ENCODE peak calls at places on chromosomes 13 and 19, in five cellular contexts. K is kidney epithelial cell, D is OCI-LY7, V is endothelial cell, Z is thoracic aorta. Y is an unnamed sample.

GRCh38 chr19:8332976-8333770 is 9.9 kb downstream of the KANK3 start:
- DNase-seq in K (no peak), D (no peak), V (no peak), Z (no peak), Y (no peak)

GRCh38 chr19:48714759-48715261 is 4.7 kb downstream of the MAMSTR start:
- DNase-seq in K (no peak), D (no peak), V (no peak), Z (no peak), Y (no peak)

GRCh38 chr13:23898101-23898500 is 799 bp upstream of the C1QTNF9B start:
- DNase-seq in K (no peak), D (no peak), V (no peak), Z (no peak), Y (no peak)

GRCh38 chr13:46207828-46208227 is 3.9 kb upstream of the LRRC63 start:
- DNase-seq in K (no peak), D (no peak), V (no peak), Z (no peak), Y (no peak)

GRCh38 chr19:46404039-46404883 is 9.1 kb downstream of the CCDC8 start:
- DNase-seq in K (no peak), D (peak), V (peak), Z (no peak), Y (no peak)

GRCh38 chr13:48497669-48498068 is 35.2 kb downstream of the RCBTB2 start:
- DNase-seq in K (no peak), D (no peak), V (no peak), Z (no peak), Y (no peak)

GRCh38 chr19:49767380-49767779 is 579 bp downstream of the AP2A1 start:
- DNase-seq in K (no peak), D (no peak), V (no peak), Z (no peak), Y (no peak)

GRCh38 chr19:46299004-46299509 is 2.2 kb downstream of the HIF3A start:
- DNase-seq in K (peak), D (no peak), V (no peak), Z (peak), Y (no peak)

GRCh38 chr19:1624458-1624857 is 19.2 kb upstream of the UQCR11 start:
- DNase-seq in K (no peak), D (peak), V (peak), Z (no peak), Y (peak)

GRCh38 chr13:32086791-32087441 is 55.3 kb downstream of the FRY start:
- DNase-seq in K (no peak), D (no peak), V (no peak), Z (no peak), Y (no peak)

GRCh38 chr13:105346141-105346766 is 1189.2 kb downstream of the EFNB2 start:
- DNase-seq in K (peak), D (no peak), V (no peak), Z (no peak), Y (no peak)

GRCh38 chr13:114141261-114141996 is 9.0 kb upstream of the RASA3 start:
- DNase-seq in K (no peak), D (no peak), V (no peak), Z (no peak), Y (no peak)

GRCh38 chr13:40798380-40798779 is 9.0 kb downstream of the SLC25A15 start:
- DNase-seq in K (no peak), D (no peak), V (no peak), Z (no peak), Y (no peak)

GRCh38 chr13:97855570-97855970 is 97.9 kb upstream of the IPO5 start:
- DNase-seq in K (peak), D (peak), V (peak), Z (no peak), Y (peak)

GRCh38 chr19:40619333-40620160 is 18.4 kb downstream of the LTBP4 start:
- DNase-seq in K (no peak), D (no peak), V (no peak), Z (no peak), Y (no peak)

GRCh38 chr13:111361873-111362648 is 41.6 kb downstream of the TEX29 start:
- DNase-seq in K (no peak), D (no peak), V (no peak), Z (no peak), Y (no peak)

GRCh38 chr19:3358919-3359849 is 7.2 kb upstream of the NFIC start:
- DNase-seq in K (no peak), D (peak), V (no peak), Z (no peak), Y (peak)

GRCh38 chr13:97259787-97260641 is 37.9 kb downstream of the MBNL2 start:
- DNase-seq in K (no peak), D (no peak), V (no peak), Z (no peak), Y (no peak)

GRCh38 chr13:24682353-24682752 is 2.1 kb downstream of the ATP12A start:
- DNase-seq in K (no peak), D (no peak), V (no peak), Z (no peak), Y (no peak)

GRCh38 chr13:114286808-114287207 is 5.4 kb downstream of the UPF3A start:
- DNase-seq in K (peak), D (no peak), V (no peak), Z (no peak), Y (no peak)

GRCh38 chr13:74056829-74057564 is 77.2 kb downstream of the KLF12 start:
- DNase-seq in K (no peak), D (no peak), V (no peak), Z (no peak), Y (no peak)

GRCh38 chr19:44539236-44539819 is 9.9 kb upstream of the CEACAM20 start:
- DNase-seq in K (no peak), D (no peak), V (no peak), Z (no peak), Y (no peak)

GRCh38 chr19:31055454-31055853 is 293.8 kb downstream of the TSHZ3 start:
- DNase-seq in K (no peak), D (no peak), V (no peak), Z (no peak), Y (no peak)
- TF ChIP-seq CTCF in K (no peak), D (no peak), V (no peak), Z (no peak), Y (no peak)

GRCh38 chr13:100392709-100393630 is 195.6 kb downstream of the GGACT start:
- DNase-seq in K (peak), D (no peak), V (no peak), Z (peak), Y (peak)
- TF ChIP-seq CTCF in K (no peak), D (no peak), V (no peak), Z (no peak), Y (no peak)

GRCh38 chr19:12365372-12366162 is at the start of gene ZNF442:
- DNase-seq in K (peak), D (peak), V (peak), Z (peak), Y (peak)
- TF ChIP-seq CTCF in K (peak), D (peak), V (no peak), Z (peak), Y (no peak)

DNA sequence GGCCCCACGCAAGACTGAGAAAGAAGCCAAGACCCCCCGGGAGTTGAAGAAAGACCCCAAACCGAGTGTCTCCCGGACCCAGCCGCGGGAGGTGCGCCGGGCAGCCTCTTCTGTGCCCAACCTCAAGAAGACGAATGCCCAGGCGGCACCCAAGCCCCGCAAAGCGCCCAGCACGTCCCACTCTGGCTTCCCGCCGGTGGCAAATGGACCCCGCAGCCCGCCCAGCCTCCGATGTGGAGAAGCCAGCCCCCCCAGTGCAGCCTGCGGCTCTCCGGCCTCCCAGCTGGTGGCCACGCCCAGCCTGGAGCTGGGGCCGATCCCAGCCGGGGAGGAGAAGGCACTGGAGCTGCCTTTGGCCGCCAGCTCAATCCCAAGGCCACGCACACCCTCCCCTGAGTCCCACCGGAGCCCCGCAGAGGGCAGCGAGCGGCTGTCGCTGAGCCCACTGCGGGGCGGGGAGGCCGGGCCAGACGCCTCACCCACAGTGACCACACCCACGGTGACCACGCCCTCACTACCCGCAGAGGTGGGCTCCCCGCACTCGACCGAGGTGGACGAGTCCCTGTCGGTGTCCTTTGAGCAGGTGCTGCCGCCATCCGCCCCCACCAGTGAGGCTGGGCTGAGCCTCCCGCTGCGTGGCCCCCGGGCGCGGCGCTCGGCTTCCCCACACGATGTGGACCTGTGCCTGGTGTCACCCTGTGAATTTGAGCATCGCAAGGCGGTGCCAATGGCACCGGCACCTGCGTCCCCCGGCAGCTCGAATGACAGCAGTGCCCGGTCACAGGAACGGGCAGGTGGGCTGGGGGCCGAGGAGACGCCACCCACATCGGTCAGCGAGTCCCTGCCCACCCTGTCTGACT is 7.9 kb downstream of the MAP1S start:
- DNase-seq in K (no peak), D (no peak), V (no peak), Z (no peak), Y (no peak)
- TF ChIP-seq CTCF in K (no peak), D (no peak), V (no peak), Z (no peak), Y (no peak)

GRCh38 chr13:38239874-38240273 is 109.8 kb upstream of the UFM1 start:
- DNase-seq in K (no peak), D (no peak), V (no peak), Z (no peak), Y (no peak)
- TF ChIP-seq CTCF in K (no peak), D (no peak), V (no peak), Z (no peak), Y (no peak)

GRCh38 chr13:51768378-51768921 is 35.5 kb downstream of the DHRS12 start:
- DNase-seq in K (no peak), D (no peak), V (no peak), Z (no peak), Y (no peak)

GRCh38 chr13:51765142-51765515 is 38.8 kb downstream of the DHRS12 start:
- DNase-seq in K (no peak), D (no peak), V (no peak), Z (no peak), Y (no peak)

GRCh38 chr13:51768976-51769375 is 35.0 kb downstream of the DHRS12 start:
- DNase-seq in K (no peak), D (no peak), V (no peak), Z (no peak), Y (no peak)

GRCh38 chr13:51769455-51770127 is 34.4 kb downstream of the DHRS12 start:
- DNase-seq in K (no peak), D (no peak), V (no peak), Z (no peak), Y (no peak)

GRCh38 chr13:51767100-51767499 is 36.9 kb downstream of the DHRS12 start:
- DNase-seq in K (no peak), D (no peak), V (peak), Z (no peak), Y (no peak)
- TF ChIP-seq CTCF in K (no peak), D (peak), V (no peak), Z (no peak), Y (peak)

GRCh38 chr19:52351512-52351911 is 15.5 kb downstream of the ZNF610 start:
- DNase-seq in K (no peak), D (peak), V (peak), Z (no peak), Y (peak)
- TF ChIP-seq CTCF in K (no peak), D (peak), V (no peak), Z (no peak), Y (no peak)

GRCh38 chr13:94660695-94661324 is 51.5 kb downstream of the SOX21 start:
- DNase-seq in K (no peak), D (peak), V (peak), Z (no peak), Y (peak)
- TF ChIP-seq CTCF in K (peak), D (peak), V (no peak), Z (no peak), Y (peak)

GRCh38 chr19:57578487-57579205 is at the start of gene ZNF416:
- DNase-seq in K (peak), D (peak), V (peak), Z (peak), Y (peak)
- TF ChIP-seq CTCF in K (peak), D (peak), V (no peak), Z (no peak), Y (no peak)